ENCODE peak calls at places on chromosomes 4 and X, in five cellular contexts. P is NCI-H1105; R is NCI-H2171; J is naive thymus-derived CD8-positive, alpha-beta T cell; M is AG20443. X is an unnamed sample.

GRCh38 chr4:189001283-189001970 is 862.2 kb downstream of the TRIML1 start:
- DNase-seq in M (no peak), P (no peak), R (no peak), J (no peak), X (no peak)

GRCh38 chr4:7192252-7193039 is at the start of gene SORCS2:
- DNase-seq in P (peak; percentile 55), R (peak; percentile 55), M (peak; percentile 93), J (no peak), X (peak; percentile 82)

GRCh38 chrX:54891573-54891972 is 29.1 kb upstream of the TRO start:
- DNase-seq in P (peak; percentile 4), M (peak; percentile 14), R (no peak), J (peak; percentile 12), X (no peak)

GRCh38 chr4:180261346-180261745 is 1981.9 kb upstream of the TENM3 start:
- DNase-seq in P (no peak), J (no peak), R (no peak), M (no peak), X (no peak)

GRCh38 chr4:86160423-86160822 is 199.4 kb downstream of the MAPK10 start:
- DNase-seq in M (no peak), P (no peak), J (no peak), R (no peak), X (no peak)

GRCh38 chr4:2689114-2689513 is 67.0 kb downstream of the TNIP2 start:
- DNase-seq in J (no peak), P (no peak), R (no peak), M (no peak), X (no peak)

GRCh38 chr4:112061418-112061817 is 83.8 kb upstream of the FAM241A start:
- DNase-seq in P (no peak), M (no peak), J (no peak), R (no peak), X (peak; percentile 63)

GRCh38 chr4:13498464-13498863 is 14.3 kb upstream of the RAB28 start:
- DNase-seq in R (no peak), M (no peak), P (no peak), J (no peak), X (no peak)

GRCh38 chrX:10922158-10922557 is 189.0 kb upstream of the HCCS start:
- DNase-seq in R (no peak), M (peak; percentile 65), J (no peak), P (no peak), X (no peak)

GRCh38 chr4:156953951-156954350 is 17.6 kb downstream of the PDGFC start:
- DNase-seq in J (no peak), R (no peak), M (no peak), P (no peak), X (no peak)

GRCh38 chr4:3304831-3305609 is 12.2 kb downstream of the RGS12 start:
- DNase-seq in M (peak; percentile 67), J (no peak), P (no peak), R (no peak), X (peak; percentile 45)

X was measured in islet precursor cell.